ENCODE peak calls at places on chromosomes 4 and X, in five cellular contexts. J is cardiac muscle cell, X is PC-3, M is adrenal gland, G is fibroblast of lung. E is an unnamed sample.

GRCh38 chr4:100933628-100934027 is 413.7 kb downstream of the PPP3CA start:
- DNase-seq in X (no peak), M (no peak), G (peak; percentile 20), J (no peak), E (peak; percentile 38)

GRCh38 chrX:123217077-123217476 is 33.0 kb downstream of the GRIA3 start:
- DNase-seq in X (no peak), G (no peak), M (peak; percentile 43), J (no peak), E (peak; percentile 23)

GRCh38 chr4:14264437-14264836 is 636.9 kb upstream of the BOD1L1 start:
- DNase-seq in G (peak; percentile 7), M (no peak), J (no peak), X (peak; percentile 26), E (no peak)

GRCh38 chr4:186027405-186027804 is 41.6 kb upstream of the TLR3 start:
- DNase-seq in G (no peak), X (no peak), M (no peak), J (no peak), E (no peak)

GRCh38 chr4:176792348-176793059 is at the start of gene VEGFC:
- DNase-seq in G (peak; percentile 80), M (peak; percentile 71), J (peak; percentile 87), X (peak; percentile 66), E (no peak)

GRCh38 chrX:38095971-38096529 is 89.7 kb downstream of the SYTL5 start:
- DNase-seq in M (no peak), G (peak; percentile 11), X (peak; percentile 75), J (no peak), E (no peak)

GRCh38 chr4:8910822-8911310 is 39.2 kb upstream of the HMX1 start:
- DNase-seq in M (peak; percentile 4), X (no peak), J (no peak), G (no peak), E (no peak)

GRCh38 chr4:45741897-45742296 is 382.0 kb downstream of the GABRG1 start:
- DNase-seq in X (no peak), G (no peak), M (no peak), J (peak; percentile 5), E (no peak)

GRCh38 chr4:100311181-100311580 is 120.9 kb upstream of the DDIT4L start:
- DNase-seq in X (peak; percentile 40), G (no peak), M (no peak), J (no peak), E (no peak)

GRCh38 chrX:65871671-65872311 is 168.1 kb downstream of the VSIG4 start:
- DNase-seq in G (no peak), J (no peak), X (peak; percentile 74), M (no peak), E (no peak)

GRCh38 chr4:153850525-153851280 is 61.8 kb upstream of the SFRP2 start:
- DNase-seq in G (no peak), J (peak; percentile 49), X (no peak), M (no peak), E (no peak)

GRCh38 chr4:13542577-13543042 is 1.7 kb downstream of the NKX3-2 start:
- DNase-seq in X (no peak), G (no peak), M (no peak), J (no peak), E (no peak)

GRCh38 chrX:29662759-29663503 is 552.4 kb upstream of the MAGEB2 start:
- DNase-seq in X (peak; percentile 95), M (no peak), G (peak; percentile 88), J (no peak), E (peak; percentile 48)

GRCh38 chr4:1041147-1041935 is 29.9 kb downstream of the FGFRL1 start:
- DNase-seq in X (peak; percentile 9), J (no peak), M (no peak), G (peak; percentile 54), E (no peak)
- H3K4me3 ChIP-seq in X (no peak overlapping the region), J (no peak overlapping the region), M (no peak overlapping the region), G (no peak overlapping the region), E (peak overlapping the region; percentile 15)

GRCh38 chr4:59987289-59987688 is 1212.8 kb upstream of the ADGRL3 start:
- DNase-seq in X (peak; percentile 17), G (no peak), J (no peak), M (no peak), E (no peak)
- TF ChIP-seq CTCF in X (no peak), G (no peak), J (no peak), M (no peak), E (no peak)

GRCh38 chrX:53280316-53280702 is 1.1 kb downstream of the IQSEC2 start:
- DNase-seq in M (no peak), J (no peak), X (no peak), G (no peak), E (no peak)
- H3K4me3 ChIP-seq in M (no peak overlapping the region), J (no peak overlapping the region), X (peak overlapping the region; percentile 62), G (peak overlapping the region; percentile 4), E (peak overlapping the region; percentile 56)

GRCh38 chr4:134695433-134695832 is 493.8 kb upstream of the PABPC4L start:
- DNase-seq in G (no peak), M (no peak), J (no peak), X (no peak), E (no peak)
- TF ChIP-seq CTCF in G (no peak), M (no peak), J (no peak), X (peak; percentile 20), E (no peak)

DNA sequence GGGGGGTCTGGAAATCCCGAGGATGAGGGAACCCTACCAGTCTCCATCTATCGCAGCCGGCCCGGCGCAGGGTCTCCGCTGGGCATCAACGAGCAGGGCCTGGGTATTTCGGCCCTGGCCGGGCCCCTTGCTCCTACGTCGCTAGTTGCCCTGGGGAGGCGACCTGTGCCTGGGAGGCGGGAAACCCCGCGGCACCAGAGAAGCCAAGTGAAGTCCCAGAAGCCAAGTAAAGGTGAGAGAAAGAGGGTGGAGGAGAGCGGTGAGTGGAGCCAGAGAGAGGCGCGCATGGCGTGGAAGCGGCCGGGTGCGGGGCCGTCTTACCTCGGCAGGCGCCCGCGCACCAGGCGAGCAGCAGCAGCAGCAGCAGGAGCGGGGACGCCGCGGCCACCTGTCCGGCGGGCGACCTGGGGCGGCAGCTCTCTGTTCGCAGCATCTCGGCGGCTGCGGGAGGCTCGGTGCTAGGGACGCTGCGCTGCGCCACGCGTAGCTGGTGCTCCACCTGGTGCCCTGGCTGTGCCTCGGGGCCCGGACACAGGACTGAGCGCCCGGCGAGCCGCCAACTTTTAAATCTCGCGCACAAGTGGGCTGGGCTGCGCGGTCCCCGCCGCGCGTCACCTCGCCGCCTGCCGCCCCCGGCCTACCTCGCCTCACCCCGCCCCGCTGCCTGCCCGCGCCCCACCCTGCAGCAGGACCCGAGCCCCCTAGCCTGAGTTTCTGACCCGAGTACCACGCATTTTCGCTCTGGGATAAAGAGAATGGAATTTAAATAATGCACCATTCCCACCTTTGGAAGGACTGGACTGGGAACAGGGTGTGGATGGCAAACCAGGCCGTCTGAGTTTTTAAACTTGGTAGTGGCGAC is at the start of gene NMU:
- DNase-seq in G (no peak), J (peak; percentile 70), M (peak; percentile 14), X (peak; percentile 79), E (no peak)
- H3K4me3 ChIP-seq in G (peak within 1 kb of the TSS; percentile 21), J (peak within 1 kb of the TSS; percentile 42), M (no peak within 1 kb of the TSS), X (peak within 1 kb of the TSS; percentile 69), E (no peak within 1 kb of the TSS)

DNA sequence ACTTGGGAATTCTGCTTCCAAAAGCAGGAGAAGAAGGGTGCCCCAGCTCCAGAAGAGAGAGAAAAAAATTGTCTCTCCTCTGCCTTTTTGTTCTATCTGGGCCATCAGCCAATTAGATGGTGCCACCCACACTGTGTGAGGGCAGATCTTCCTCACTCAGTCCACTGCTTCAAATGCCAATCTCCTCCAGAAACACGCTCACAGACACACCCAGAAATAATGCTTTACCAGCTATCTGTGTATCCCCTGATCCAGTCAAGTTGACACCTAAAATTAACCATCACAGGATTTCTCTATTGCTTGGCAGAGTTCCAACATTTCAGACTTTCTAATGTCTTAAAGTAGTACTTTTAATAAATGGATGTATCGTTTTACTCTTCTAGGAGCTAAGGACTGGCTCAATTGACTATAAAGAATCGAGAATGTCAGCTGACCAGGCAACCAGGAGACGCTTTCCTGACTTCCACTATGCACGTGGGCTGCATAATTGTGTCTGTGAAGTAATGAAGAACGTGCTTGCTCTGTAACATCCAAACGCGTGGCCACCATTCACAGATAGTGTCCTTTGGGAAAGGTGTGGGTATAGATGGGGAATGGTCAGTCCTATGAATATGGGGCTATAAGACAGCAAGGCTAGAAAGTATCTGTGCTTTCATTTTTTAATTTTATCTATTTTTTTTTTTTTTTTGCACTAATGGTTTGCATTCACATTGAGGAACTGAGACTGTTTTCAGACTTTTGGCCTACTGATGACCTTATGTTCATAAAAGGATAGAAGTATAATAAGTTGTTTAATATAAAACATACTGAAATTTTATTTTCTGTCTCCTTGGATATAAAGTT is 9.9 kb upstream of the SMIM20 start:
- DNase-seq in M (no peak), J (no peak), G (no peak), X (no peak), E (no peak)
- TF ChIP-seq CTCF in M (no peak), J (no peak), G (no peak), X (no peak), E (no peak)

DNA sequence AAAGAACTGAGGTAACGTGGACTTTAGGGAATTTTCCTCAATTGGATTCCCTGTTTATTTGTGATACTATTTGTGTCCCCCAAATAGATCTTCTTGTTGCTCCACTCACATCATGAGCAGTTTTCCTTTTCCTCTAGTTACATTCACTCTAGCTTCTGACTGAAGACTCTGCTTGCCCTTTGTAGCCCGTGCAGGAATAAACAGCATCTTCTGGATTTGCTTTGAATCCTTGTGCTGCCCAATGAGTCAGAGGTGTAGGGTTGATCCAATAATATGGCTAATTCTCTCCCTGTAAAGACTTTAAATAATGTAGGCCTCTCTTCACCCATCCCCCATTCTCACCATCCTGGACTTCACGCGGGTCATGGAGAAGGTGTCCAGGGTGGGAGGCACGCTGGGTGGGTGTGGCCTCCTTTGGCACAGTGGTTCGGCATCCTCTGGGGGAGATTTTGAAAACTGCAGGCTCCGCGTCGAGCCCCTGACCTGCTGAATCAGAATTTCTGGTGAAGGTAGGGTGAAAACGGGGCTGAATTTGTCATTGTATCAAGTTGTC is 9.0 kb downstream of the HAND2 start:
- DNase-seq in G (no peak), M (no peak), J (peak; percentile 29), X (no peak), E (no peak)
- H3K4me3 ChIP-seq in G (no peak overlapping the region), M (no peak overlapping the region), J (peak overlapping the region; percentile 96), X (no peak overlapping the region), E (no peak overlapping the region)

DNA sequence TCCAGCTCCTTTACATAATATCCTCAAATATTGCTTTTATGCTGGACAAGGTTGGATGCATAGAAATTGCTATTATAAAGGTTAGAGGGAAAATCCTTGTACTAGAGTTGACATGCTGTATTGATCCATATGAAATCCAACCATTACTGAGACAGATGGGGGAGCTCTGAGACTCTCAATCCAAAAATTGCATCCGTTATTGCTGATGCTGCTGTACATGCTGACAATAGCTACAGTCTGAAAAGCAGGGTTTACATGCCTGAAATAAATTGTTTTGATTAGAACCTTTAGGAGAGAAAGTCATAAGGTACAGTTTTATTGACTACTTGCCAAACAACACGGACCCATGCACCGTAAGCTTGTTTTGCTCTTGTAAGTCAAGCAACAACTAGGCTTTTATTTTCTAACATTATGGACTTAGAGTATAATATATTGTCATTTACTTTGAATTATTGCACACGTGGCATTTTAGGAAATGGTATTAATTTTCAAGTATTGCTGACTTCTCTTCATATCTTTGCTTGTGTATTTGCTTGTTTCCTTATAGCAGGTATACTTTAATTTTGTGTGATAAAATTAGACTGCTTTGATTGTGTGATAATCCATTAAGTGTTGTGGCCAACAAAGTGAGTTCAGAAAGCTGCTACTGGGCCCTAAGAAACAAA is 1365.2 kb downstream of the STIM2 start:
- DNase-seq in J (no peak), G (no peak), X (no peak), M (no peak), E (no peak)
- TF ChIP-seq CTCF in J (no peak), G (no peak), X (no peak), M (no peak), E (no peak)

DNA sequence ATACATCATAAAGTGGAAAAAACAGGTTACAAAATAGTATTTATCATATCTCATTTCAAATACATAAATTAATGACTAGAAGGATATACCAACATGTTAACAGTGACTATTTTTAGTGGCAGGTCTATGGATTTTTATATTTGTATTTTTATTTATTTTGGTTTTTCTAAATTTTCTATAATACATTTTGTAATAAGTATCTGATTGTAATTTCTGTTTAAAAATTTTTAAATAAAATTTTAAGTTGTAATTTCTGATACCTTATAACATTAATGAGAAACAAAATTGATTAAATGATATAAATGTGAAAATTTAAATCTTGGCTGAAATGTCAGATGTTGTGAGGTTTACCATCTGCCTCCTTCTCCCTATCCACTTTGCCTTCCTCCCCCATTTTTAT is 2.5 kb downstream of the NONO start:
- DNase-seq in G (no peak), X (no peak), M (no peak), J (no peak), E (no peak)
- H3K4me3 ChIP-seq in G (peak overlapping the region; percentile 75), X (peak overlapping the region; percentile 94), M (no peak overlapping the region), J (peak overlapping the region; percentile 78), E (no peak overlapping the region)